ENCODE peak calls at places on chromosomes 3 and 15, in seven cellular contexts. One of them, this sample, is unnamed.

GRCh38 chr3:69671082-69671952 is 67.9 kb upstream of the MITF start:
- DNase-seq in right lobe of liver: no peak
- DNase-seq in stomach: no peak
- DNase-seq in heart left ventricle: peak; percentile 29
- DNase-seq in sigmoid colon: no peak
- DNase-seq in IMR-90: peak; percentile 42
- DNase-seq in uterus: peak; percentile 61
- DNase-seq in this sample: no peak

GRCh38 chr3:138188013-138188352 is 882 bp downstream of the ARMC8 start:
- DNase-seq in right lobe of liver: no peak
- DNase-seq in stomach: no peak
- DNase-seq in IMR-90: peak; percentile 54
- DNase-seq in uterus: no peak
- DNase-seq in sigmoid colon: peak; percentile 66
- DNase-seq in heart left ventricle: no peak
- DNase-seq in this sample: no peak

GRCh38 chr3:52733256-52733891 is 27.5 kb downstream of the SPCS1 start:
- DNase-seq in stomach: no peak
- DNase-seq in heart left ventricle: no peak
- DNase-seq in sigmoid colon: no peak
- DNase-seq in right lobe of liver: no peak
- DNase-seq in uterus: no peak
- DNase-seq in IMR-90: no peak
- DNase-seq in this sample: no peak

GRCh38 chr15:77517579-77517978 is 96.9 kb downstream of the HMG20A start:
- DNase-seq in IMR-90: no peak
- DNase-seq in heart left ventricle: no peak
- DNase-seq in stomach: no peak
- DNase-seq in uterus: no peak
- DNase-seq in sigmoid colon: peak; percentile 33
- DNase-seq in right lobe of liver: no peak
- DNase-seq in this sample: no peak

GRCh38 chr3:61715886-61716527 is 154.6 kb downstream of the PTPRG start:
- DNase-seq in right lobe of liver: no peak
- DNase-seq in sigmoid colon: no peak
- DNase-seq in IMR-90: no peak
- DNase-seq in stomach: no peak
- DNase-seq in uterus: no peak
- DNase-seq in heart left ventricle: no peak
- DNase-seq in this sample: no peak

GRCh38 chr3:116445291-116445841 is at the start of gene LSAMP:
- DNase-seq in stomach: no peak
- DNase-seq in IMR-90: peak; percentile 35
- DNase-seq in right lobe of liver: peak; percentile 13
- DNase-seq in heart left ventricle: peak; percentile 9
- DNase-seq in uterus: peak; percentile 16
- DNase-seq in sigmoid colon: peak; percentile 80
- DNase-seq in this sample: no peak

GRCh38 chr3:134388748-134389485 is 14.7 kb upstream of the AMOTL2 start:
- DNase-seq in heart left ventricle: no peak
- DNase-seq in stomach: no peak
- DNase-seq in sigmoid colon: no peak
- DNase-seq in uterus: no peak
- DNase-seq in right lobe of liver: no peak
- DNase-seq in IMR-90: no peak
- DNase-seq in this sample: peak; percentile 88

GRCh38 chr3:80367149-80367548 is 599.4 kb upstream of the ROBO1 start:
- DNase-seq in uterus: no peak
- DNase-seq in sigmoid colon: no peak
- DNase-seq in heart left ventricle: no peak
- DNase-seq in right lobe of liver: no peak
- DNase-seq in stomach: no peak
- DNase-seq in IMR-90: no peak
- DNase-seq in this sample: no peak

GRCh38 chr3:53821631-53822068 is 24.6 kb downstream of the CHDH start:
- DNase-seq in right lobe of liver: no peak
- DNase-seq in stomach: peak; percentile 29
- DNase-seq in uterus: no peak
- DNase-seq in heart left ventricle: no peak
- DNase-seq in IMR-90: peak; percentile 22
- DNase-seq in sigmoid colon: peak; percentile 44
- DNase-seq in this sample: no peak

GRCh38 chr3:189883113-189883753 is 237.5 kb downstream of the P3H2 start:
- DNase-seq in right lobe of liver: no peak
- DNase-seq in stomach: no peak
- DNase-seq in sigmoid colon: no peak
- DNase-seq in uterus: no peak
- DNase-seq in IMR-90: no peak
- DNase-seq in heart left ventricle: no peak
- DNase-seq in this sample: no peak

GRCh38 chr3:41662288-41662687 is 299.6 kb downstream of the ULK4 start:
- DNase-seq in sigmoid colon: no peak
- DNase-seq in stomach: no peak
- DNase-seq in heart left ventricle: no peak
- DNase-seq in uterus: no peak
- DNase-seq in right lobe of liver: no peak
- DNase-seq in IMR-90: peak; percentile 30
- DNase-seq in this sample: no peak

GRCh38 chr3:89586256-89586655 is 478.8 kb downstream of the EPHA3 start:
- DNase-seq in heart left ventricle: no peak
- DNase-seq in IMR-90: no peak
- DNase-seq in uterus: no peak
- DNase-seq in sigmoid colon: no peak
- DNase-seq in stomach: no peak
- DNase-seq in right lobe of liver: no peak
- DNase-seq in this sample: no peak

DNA sequence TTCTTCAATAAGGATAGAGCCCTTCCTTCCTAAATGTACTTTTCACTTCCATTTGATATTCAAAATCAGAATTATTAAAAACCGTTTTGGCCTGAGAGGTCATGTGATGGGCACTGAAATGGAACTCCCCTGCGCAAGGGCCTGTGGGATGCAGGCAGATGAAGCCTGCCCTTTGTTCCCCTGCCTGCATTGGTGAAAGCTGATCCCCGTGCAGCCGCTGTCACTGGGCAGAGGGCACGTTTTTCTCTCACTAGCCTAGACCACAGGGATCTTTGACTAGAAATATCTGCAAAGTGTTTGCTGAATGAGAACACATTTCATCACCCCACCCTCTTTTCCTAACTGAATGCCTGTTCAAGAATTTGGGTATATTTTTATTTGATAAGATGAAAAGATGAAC is 74.9 kb downstream of the TIPARP start:
- DNase-seq in right lobe of liver: peak; percentile 27
- DNase-seq in heart left ventricle: no peak
- DNase-seq in uterus: no peak
- DNase-seq in sigmoid colon: no peak
- DNase-seq in stomach: no peak
- DNase-seq in IMR-90: peak; percentile 64
- DNase-seq in this sample: no peak
- H3K27ac ChIP-seq in right lobe of liver: no peak overlapping the region
- H3K27ac ChIP-seq in heart left ventricle: no peak overlapping the region
- H3K27ac ChIP-seq in uterus: no peak overlapping the region
- H3K27ac ChIP-seq in sigmoid colon: no peak overlapping the region
- H3K27ac ChIP-seq in stomach: no peak overlapping the region
- H3K27ac ChIP-seq in IMR-90: no peak overlapping the region
- H3K27ac ChIP-seq in this sample: no peak overlapping the region

DNA sequence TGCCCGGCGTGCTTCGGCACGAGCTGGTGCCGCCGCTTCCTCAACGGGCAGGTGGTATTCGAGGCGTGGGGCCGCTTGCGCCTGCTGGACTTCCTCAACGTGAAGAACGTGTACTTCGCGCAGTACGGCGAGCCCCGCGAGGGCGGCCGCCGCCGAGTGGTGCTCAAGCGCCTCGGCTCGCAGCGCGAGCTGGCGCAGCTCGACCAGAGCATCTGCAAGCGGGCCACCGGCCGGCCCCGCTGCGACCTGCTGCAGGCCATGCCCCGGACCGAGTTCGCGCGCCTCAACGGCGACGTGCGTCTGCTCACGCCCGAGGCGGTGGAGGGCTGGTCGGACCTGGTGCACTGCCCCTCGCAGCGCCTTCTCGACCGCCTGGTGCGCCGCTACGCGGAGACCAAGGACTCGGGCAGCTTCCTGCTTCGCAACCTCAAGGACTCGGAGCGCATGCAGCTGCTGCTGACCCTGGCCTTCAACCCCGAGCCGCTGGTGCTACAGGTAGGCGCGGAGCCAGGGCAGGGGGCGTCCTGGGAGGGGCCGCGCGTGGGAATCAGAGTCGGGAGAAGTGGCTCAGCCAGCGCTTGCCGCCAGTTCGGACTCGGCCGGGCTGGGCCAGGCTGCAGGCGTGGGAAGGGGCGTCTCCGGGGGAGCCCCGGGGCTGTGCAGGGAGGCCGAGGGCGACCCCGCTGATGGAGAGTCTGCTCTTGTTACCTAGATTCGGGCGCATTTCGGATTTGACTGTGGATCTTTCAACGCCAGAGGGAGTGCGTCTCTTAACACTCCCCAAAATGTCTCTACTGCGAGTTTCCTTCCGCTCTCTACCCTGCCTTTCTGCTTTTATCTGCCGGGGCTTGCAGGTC is 1.1 kb downstream of the DIPK2A start:
- DNase-seq in IMR-90: peak; percentile 85
- DNase-seq in right lobe of liver: peak; percentile 79
- DNase-seq in stomach: peak; percentile 75
- DNase-seq in heart left ventricle: peak; percentile 85
- DNase-seq in uterus: peak; percentile 64
- DNase-seq in sigmoid colon: peak; percentile 88
- DNase-seq in this sample: no peak
- TF ChIP-seq POLR2A in IMR-90: no peak
- TF ChIP-seq POLR2A in right lobe of liver: no peak
- TF ChIP-seq POLR2A in stomach: no peak
- TF ChIP-seq POLR2A in heart left ventricle: no peak
- TF ChIP-seq POLR2A in uterus: no peak
- TF ChIP-seq POLR2A in sigmoid colon: no peak
- TF ChIP-seq POLR2A in this sample: no peak

GRCh38 chr3:181613191-181613590 is 98.5 kb upstream of the SOX2 start:
- DNase-seq in uterus: no peak
- DNase-seq in right lobe of liver: no peak
- DNase-seq in IMR-90: no peak
- DNase-seq in stomach: no peak
- DNase-seq in sigmoid colon: no peak
- DNase-seq in heart left ventricle: no peak
- DNase-seq in this sample: no peak

GRCh38 chr3:181610973-181611265 is 100.8 kb upstream of the SOX2 start:
- DNase-seq in stomach: no peak
- DNase-seq in uterus: no peak
- DNase-seq in heart left ventricle: no peak
- DNase-seq in sigmoid colon: no peak
- DNase-seq in right lobe of liver: no peak
- DNase-seq in IMR-90: no peak
- DNase-seq in this sample: no peak

GRCh38 chr3:181609156-181609767 is 102.5 kb upstream of the SOX2 start:
- DNase-seq in IMR-90: no peak
- DNase-seq in right lobe of liver: no peak
- DNase-seq in stomach: no peak
- DNase-seq in uterus: no peak
- DNase-seq in heart left ventricle: no peak
- DNase-seq in sigmoid colon: no peak
- DNase-seq in this sample: no peak

GRCh38 chr3:181613813-181614212 is 97.9 kb upstream of the SOX2 start:
- DNase-seq in uterus: no peak
- DNase-seq in sigmoid colon: no peak
- DNase-seq in stomach: no peak
- DNase-seq in IMR-90: no peak
- DNase-seq in right lobe of liver: no peak
- DNase-seq in heart left ventricle: no peak
- DNase-seq in this sample: no peak

DNA sequence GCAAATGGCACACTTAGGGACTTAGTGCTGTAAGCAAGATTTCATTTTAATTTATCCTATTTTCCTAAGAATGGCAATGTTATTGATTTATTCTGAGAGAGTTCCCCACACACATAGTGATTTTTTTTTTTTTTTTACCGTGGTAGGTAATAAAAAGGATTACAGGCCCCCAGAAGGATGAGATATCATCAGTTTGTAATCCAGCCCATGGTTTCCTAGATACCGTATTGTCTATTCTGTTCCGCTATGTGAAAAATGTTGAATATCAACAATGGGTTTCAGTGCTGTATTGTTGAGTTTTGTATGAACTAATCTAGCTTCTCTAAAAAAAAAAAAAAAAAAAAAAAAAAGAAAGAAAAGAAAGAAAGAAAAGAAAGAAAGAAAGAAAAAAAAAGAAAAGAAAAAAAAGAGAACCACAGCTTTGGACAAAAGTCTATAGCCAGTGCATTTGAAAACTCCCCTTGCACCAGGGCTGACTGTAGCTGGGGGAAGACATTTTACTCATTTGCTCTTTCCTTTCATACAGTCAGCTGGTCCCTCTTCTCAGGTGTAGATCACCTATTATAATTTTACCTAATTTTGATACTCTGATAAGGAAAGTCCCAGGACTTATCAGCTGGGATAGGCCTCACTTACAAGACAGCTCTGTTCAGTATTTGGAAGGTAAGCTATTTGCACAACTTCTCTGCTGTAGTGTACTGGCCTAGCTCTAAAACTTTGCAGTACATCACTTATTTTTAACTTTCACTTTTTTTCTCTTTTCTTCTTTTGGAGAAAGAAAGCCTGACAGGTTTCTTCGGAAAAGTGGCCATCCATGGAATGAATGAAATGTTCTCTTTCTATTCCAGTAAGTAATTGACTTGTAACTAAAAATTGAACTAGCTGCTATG is 101.4 kb upstream of the SOX2 start:
- DNase-seq in IMR-90: no peak
- DNase-seq in stomach: no peak
- DNase-seq in heart left ventricle: no peak
- DNase-seq in uterus: no peak
- DNase-seq in sigmoid colon: no peak
- DNase-seq in right lobe of liver: no peak
- DNase-seq in this sample: no peak
- H3K27ac ChIP-seq in IMR-90: no peak overlapping the region
- H3K27ac ChIP-seq in stomach: no peak overlapping the region
- H3K27ac ChIP-seq in heart left ventricle: no peak overlapping the region
- H3K27ac ChIP-seq in uterus: no peak overlapping the region
- H3K27ac ChIP-seq in sigmoid colon: no peak overlapping the region
- H3K27ac ChIP-seq in right lobe of liver: no peak overlapping the region
- H3K27ac ChIP-seq in this sample: no peak overlapping the region

GRCh38 chr3:141380987-141381386 is 12.7 kb downstream of the ZBTB38 start:
- DNase-seq in IMR-90: no peak
- DNase-seq in heart left ventricle: no peak
- DNase-seq in right lobe of liver: no peak
- DNase-seq in stomach: no peak
- DNase-seq in uterus: no peak
- DNase-seq in sigmoid colon: no peak
- DNase-seq in this sample: no peak

GRCh38 chr3:141378556-141378955 is 10.3 kb downstream of the ZBTB38 start:
- DNase-seq in stomach: no peak
- DNase-seq in sigmoid colon: no peak
- DNase-seq in IMR-90: no peak
- DNase-seq in heart left ventricle: no peak
- DNase-seq in uterus: no peak
- DNase-seq in right lobe of liver: no peak
- DNase-seq in this sample: no peak

GRCh38 chr3:141382571-141382970 is 14.3 kb downstream of the ZBTB38 start:
- DNase-seq in sigmoid colon: no peak
- DNase-seq in heart left ventricle: no peak
- DNase-seq in uterus: no peak
- DNase-seq in stomach: no peak
- DNase-seq in right lobe of liver: no peak
- DNase-seq in IMR-90: no peak
- DNase-seq in this sample: no peak

GRCh38 chr3:141379250-141379872 is 11.1 kb downstream of the ZBTB38 start:
- DNase-seq in right lobe of liver: no peak
- DNase-seq in sigmoid colon: no peak
- DNase-seq in stomach: no peak
- DNase-seq in heart left ventricle: no peak
- DNase-seq in IMR-90: no peak
- DNase-seq in uterus: no peak
- DNase-seq in this sample: no peak

GRCh38 chr3:141380279-141380678 is 12.0 kb downstream of the ZBTB38 start:
- DNase-seq in right lobe of liver: no peak
- DNase-seq in IMR-90: no peak
- DNase-seq in heart left ventricle: no peak
- DNase-seq in stomach: no peak
- DNase-seq in sigmoid colon: no peak
- DNase-seq in uterus: no peak
- DNase-seq in this sample: no peak
- TF ChIP-seq POLR2A in right lobe of liver: no peak
- TF ChIP-seq POLR2A in IMR-90: no peak
- TF ChIP-seq POLR2A in heart left ventricle: no peak
- TF ChIP-seq POLR2A in stomach: no peak
- TF ChIP-seq POLR2A in sigmoid colon: no peak
- TF ChIP-seq POLR2A in uterus: no peak
- TF ChIP-seq POLR2A in this sample: no peak